ENCODE peak calls at places on chromosomes 12 and 14, in seven cellular contexts. J, K, Y, U, N, L and T are unnamed samples.

GRCh38 chr12:130073721-130074120 is 88.5 kb upstream of the FZD10 start:
- DNase-seq in L (no peak), J (no peak), K (no peak), Y (no peak), N (no peak), U (no peak), T (no peak)

GRCh38 chr12:26473291-26473690 is 277.9 kb downstream of the SSPN start:
- DNase-seq in N (no peak), U (peak), K (peak), J (no peak), Y (no peak), L (peak), T (peak)

GRCh38 chr12:82996168-82996812 is 309.6 kb downstream of the TMTC2 start:
- DNase-seq in J (no peak), N (no peak), U (no peak), K (peak), L (no peak), Y (no peak), T (peak)

GRCh38 chr14:103526914-103527248 is 2.1 kb upstream of the TRMT61A start:
- DNase-seq in L (no peak), U (no peak), J (no peak), N (no peak), K (no peak), Y (no peak), T (no peak)

GRCh38 chr12:94078138-94078723 is 70.1 kb upstream of the PLXNC1 start:
- DNase-seq in J (peak), L (no peak), K (no peak), Y (no peak), U (no peak), N (no peak), T (no peak)

GRCh38 chr12:53055471-53056266 is 5.8 kb downstream of the TNS2 start:
- DNase-seq in K (no peak), U (no peak), L (no peak), N (no peak), J (no peak), Y (no peak), T (no peak)

GRCh38 chr14:96104469-96105057 is 65.4 kb downstream of the C14orf132 start:
- DNase-seq in K (peak), Y (peak), J (no peak), L (peak), U (peak), N (peak), T (peak)

GRCh38 chr14:32073537-32074189 is 3.4 kb upstream of the ARHGAP5 start:
- DNase-seq in N (peak), U (peak), Y (peak), J (peak), L (peak), K (peak), T (peak)

GRCh38 chr12:49019120-49019430 is 499 bp upstream of the PRKAG1 start:
- DNase-seq in Y (no peak), N (no peak), U (no peak), L (no peak), J (peak), K (no peak), T (no peak)

GRCh38 chr14:75254381-75254821 is 24.2 kb upstream of the FOS start:
- DNase-seq in U (no peak), L (no peak), K (peak), J (no peak), Y (peak), N (no peak), T (peak)

GRCh38 chr12:108341356-108341755 is 2.2 kb upstream of the CMKLR1 start:
- DNase-seq in U (no peak), N (no peak), L (no peak), K (no peak), J (no peak), Y (no peak), T (no peak)

GRCh38 chr12:52805000-52805399 is 8.9 kb downstream of the KRT4 start:
- DNase-seq in J (peak), L (no peak), K (no peak), N (no peak), Y (no peak), U (no peak), T (no peak)

GRCh38 chr12:114916531-114916930 is 232.6 kb upstream of the TBX3 start:
- DNase-seq in K (no peak), U (peak), L (no peak), J (no peak), Y (no peak), N (no peak), T (no peak)

GRCh38 chr14:92575773-92576303 is 62.3 kb downstream of the RIN3 start:
- DNase-seq in U (no peak), J (no peak), K (no peak), N (no peak), L (no peak), Y (no peak), T (no peak)

GRCh38 chr14:74302160-74302628 is 540 bp downstream of the ABCD4 start:
- DNase-seq in Y (no peak), K (peak), N (peak), L (peak), U (peak), J (peak), T (peak)

GRCh38 chr12:92926549-92926948 is 2.5 kb downstream of the EEA1 start:
- DNase-seq in Y (no peak), J (peak), L (no peak), K (no peak), U (no peak), N (no peak), T (no peak)

GRCh38 chr12:92928431-92928961 is 599 bp downstream of the EEA1 start:
- DNase-seq in Y (peak), U (peak), L (no peak), K (peak), N (no peak), J (no peak), T (peak)

GRCh38 chr12:92928962-92929915 is at the start of gene EEA1:
- DNase-seq in J (peak), K (peak), U (peak), L (peak), N (peak), Y (peak), T (peak)

GRCh38 chr12:92927055-92927435 is 2.0 kb downstream of the EEA1 start:
- DNase-seq in K (peak), N (peak), U (peak), J (peak), L (peak), Y (no peak), T (peak)

GRCh38 chr12:92927436-92928116 is 1.5 kb downstream of the EEA1 start:
- DNase-seq in N (peak), Y (no peak), L (peak), K (peak), J (peak), U (peak), T (peak)
- H3K9ac ChIP-seq in N (peak), Y (peak), L (peak), K (peak), J (no peak), U (peak), T (peak)

GRCh38 chr14:59871166-59871495 is 555 bp upstream of the RTN1 start:
- DNase-seq in L (no peak), J (no peak), N (no peak), K (no peak), Y (no peak), U (no peak), T (no peak)
- H3K9ac ChIP-seq in L (no peak), J (peak), N (no peak), K (no peak), Y (no peak), U (no peak), T (no peak)

GRCh38 chr14:77709412-77709811 is 1.5 kb downstream of the SLIRP start:
- DNase-seq in L (no peak), J (no peak), Y (no peak), N (no peak), U (no peak), K (no peak), T (no peak)

GRCh38 chr14:77708749-77709148 is 846 bp downstream of the SLIRP start:
- DNase-seq in U (peak), N (no peak), J (no peak), K (no peak), L (no peak), Y (no peak), T (no peak)

GRCh38 chr14:77707724-77708408 is at the start of the genes ALKBH1 and SLIRP:
- DNase-seq in N (peak), L (peak), J (peak), Y (peak), U (peak), K (peak), T (peak)

GRCh38 chr14:77707355-77707723 is 484 bp downstream of the ALKBH1 start:
- DNase-seq in K (peak), J (peak), Y (peak), N (no peak), L (peak), U (peak), T (peak)

DNA sequence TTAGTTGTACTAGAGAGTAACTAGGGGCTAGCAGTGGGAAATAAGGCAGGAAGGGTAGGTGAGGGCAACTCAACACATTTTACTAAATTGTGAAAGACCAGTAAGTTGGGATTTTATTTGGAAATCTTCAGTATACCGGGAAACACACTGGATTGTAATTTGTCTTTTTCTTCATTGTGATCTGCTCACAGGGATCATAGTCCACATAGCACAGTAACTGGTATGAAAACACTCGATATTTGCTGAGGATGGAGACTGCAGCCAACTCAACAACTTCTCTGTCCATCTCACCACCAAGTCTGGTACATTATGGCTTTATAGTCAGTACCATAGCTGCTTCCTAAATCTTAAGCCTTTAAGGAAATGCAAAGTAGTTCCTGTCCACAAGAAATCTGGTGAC is 2.5 kb downstream of the SLIRP start:
- DNase-seq in J (no peak), L (no peak), U (no peak), K (no peak), Y (no peak), N (no peak), T (no peak)
- H3K9ac ChIP-seq in J (no peak), L (no peak), U (no peak), K (no peak), Y (no peak), N (no peak), T (no peak)

DNA sequence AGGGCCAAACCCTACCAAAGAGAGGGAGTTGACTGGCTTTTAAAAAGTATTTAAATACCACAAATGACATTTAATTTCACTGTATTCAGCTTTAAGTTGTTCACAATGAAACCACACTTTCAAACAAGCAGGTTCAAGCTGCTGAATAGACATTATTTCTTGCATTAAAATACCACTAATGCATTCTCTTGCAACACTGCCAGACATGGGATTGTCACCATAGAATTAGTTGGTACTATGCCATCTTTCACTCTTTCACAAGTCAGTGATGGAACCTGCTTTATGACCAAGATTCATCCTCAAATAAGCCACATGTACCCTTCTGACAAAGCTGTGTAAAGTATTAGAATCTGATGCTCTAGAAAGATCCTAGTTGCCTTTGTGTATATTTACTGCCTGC is 239.4 kb downstream of the PAWR start:
- DNase-seq in U (peak), N (no peak), Y (no peak), K (no peak), L (no peak), J (no peak), T (peak)
- H3K9ac ChIP-seq in U (peak), N (no peak), Y (no peak), K (no peak), L (no peak), J (no peak), T (peak)

DNA sequence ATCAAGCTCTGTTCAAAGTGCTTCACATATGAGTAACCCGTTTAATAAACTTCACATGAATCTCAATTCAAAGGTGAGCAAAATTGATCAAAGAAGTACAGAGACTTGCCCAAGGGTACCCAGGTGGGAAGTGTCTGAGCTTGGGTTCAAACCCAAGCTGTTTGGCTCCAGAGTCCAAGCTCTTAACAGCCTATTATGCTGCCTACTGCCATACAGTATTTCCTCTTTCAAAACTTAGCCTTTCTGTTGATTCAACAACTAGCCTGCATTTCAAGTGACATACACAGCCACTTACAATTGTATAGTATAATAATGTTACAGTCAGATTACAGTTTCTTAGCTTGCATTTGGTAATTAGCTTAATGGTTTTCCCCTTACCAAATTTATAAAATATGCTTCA is 29.7 kb downstream of the FRMD6 start:
- DNase-seq in Y (no peak), L (no peak), K (no peak), J (no peak), N (no peak), U (no peak), T (no peak)
- H3K9ac ChIP-seq in Y (no peak), L (no peak), K (no peak), J (no peak), N (no peak), U (peak), T (no peak)